ENCODE peak calls at places on chromosome 21, in eight cellular contexts. One of them, this sample, is unnamed.

GRCh38 chr21:37505963-37506362 is 139.4 kb downstream of the DYRK1A start:
- DNase-seq in aorta: no peak
- DNase-seq in progenitor cell of endocrine pancreas: no peak
- DNase-seq in glutamatergic neuron: no peak
- DNase-seq in cerebellar cortex: no peak
- DNase-seq in CD8-positive, alpha-beta T cell: no peak
- DNase-seq in NCI-H1105: no peak
- DNase-seq in RWPE1: no peak
- DNase-seq in this sample: no peak

GRCh38 chr21:14120091-14120734 is 90.5 kb downstream of the LIPI start:
- DNase-seq in glutamatergic neuron: peak; percentile 88
- DNase-seq in aorta: no peak
- DNase-seq in progenitor cell of endocrine pancreas: no peak
- DNase-seq in RWPE1: peak; percentile 6
- DNase-seq in CD8-positive, alpha-beta T cell: peak; percentile 18
- DNase-seq in NCI-H1105: peak; percentile 51
- DNase-seq in cerebellar cortex: peak; percentile 42
- DNase-seq in this sample: no peak

GRCh38 chr21:23890652-23891051 is 1716.6 kb downstream of the MRPL39 start:
- DNase-seq in CD8-positive, alpha-beta T cell: no peak
- DNase-seq in NCI-H1105: no peak
- DNase-seq in glutamatergic neuron: no peak
- DNase-seq in progenitor cell of endocrine pancreas: no peak
- DNase-seq in aorta: no peak
- DNase-seq in cerebellar cortex: no peak
- DNase-seq in RWPE1: no peak
- DNase-seq in this sample: no peak

GRCh38 chr21:15140321-15141019 is 75.7 kb upstream of the NRIP1 start:
- DNase-seq in glutamatergic neuron: no peak
- DNase-seq in RWPE1: no peak
- DNase-seq in NCI-H1105: no peak
- DNase-seq in aorta: no peak
- DNase-seq in progenitor cell of endocrine pancreas: peak; percentile 55
- DNase-seq in cerebellar cortex: no peak
- DNase-seq in CD8-positive, alpha-beta T cell: no peak
- DNase-seq in this sample: no peak

GRCh38 chr21:41283211-41283818 is 33.3 kb upstream of the FAM3B start:
- DNase-seq in aorta: no peak
- DNase-seq in cerebellar cortex: peak; percentile 61
- DNase-seq in NCI-H1105: peak; percentile 65
- DNase-seq in CD8-positive, alpha-beta T cell: peak; percentile 55
- DNase-seq in RWPE1: peak; percentile 80
- DNase-seq in progenitor cell of endocrine pancreas: peak; percentile 31
- DNase-seq in glutamatergic neuron: no peak
- DNase-seq in this sample: peak; percentile 69

GRCh38 chr21:37435120-37435519 is 68.5 kb downstream of the DYRK1A start:
- DNase-seq in progenitor cell of endocrine pancreas: no peak
- DNase-seq in RWPE1: peak; percentile 49
- DNase-seq in glutamatergic neuron: peak; percentile 51
- DNase-seq in cerebellar cortex: peak; percentile 99
- DNase-seq in CD8-positive, alpha-beta T cell: peak; percentile 46
- DNase-seq in aorta: no peak
- DNase-seq in NCI-H1105: peak; percentile 30
- DNase-seq in this sample: peak; percentile 31

GRCh38 chr21:17371470-17371869 is 141.4 kb upstream of the CXADR start:
- DNase-seq in CD8-positive, alpha-beta T cell: no peak
- DNase-seq in cerebellar cortex: no peak
- DNase-seq in progenitor cell of endocrine pancreas: no peak
- DNase-seq in aorta: no peak
- DNase-seq in glutamatergic neuron: no peak
- DNase-seq in RWPE1: no peak
- DNase-seq in NCI-H1105: no peak
- DNase-seq in this sample: peak; percentile 80

GRCh38 chr21:38234395-38235142 is 22.2 kb upstream of the KCNJ15 start:
- DNase-seq in cerebellar cortex: no peak
- DNase-seq in glutamatergic neuron: no peak
- DNase-seq in RWPE1: peak; percentile 77
- DNase-seq in progenitor cell of endocrine pancreas: no peak
- DNase-seq in CD8-positive, alpha-beta T cell: no peak
- DNase-seq in NCI-H1105: no peak
- DNase-seq in aorta: no peak
- DNase-seq in this sample: peak; percentile 92

GRCh38 chr21:28419811-28420210 is 572.9 kb downstream of the LTN1 start:
- DNase-seq in glutamatergic neuron: no peak
- DNase-seq in cerebellar cortex: no peak
- DNase-seq in aorta: no peak
- DNase-seq in RWPE1: no peak
- DNase-seq in progenitor cell of endocrine pancreas: no peak
- DNase-seq in CD8-positive, alpha-beta T cell: no peak
- DNase-seq in NCI-H1105: no peak
- DNase-seq in this sample: no peak

GRCh38 chr21:25569711-25570110 is 37.6 kb downstream of the MRPL39 start:
- DNase-seq in RWPE1: no peak
- DNase-seq in NCI-H1105: no peak
- DNase-seq in CD8-positive, alpha-beta T cell: no peak
- DNase-seq in cerebellar cortex: no peak
- DNase-seq in progenitor cell of endocrine pancreas: no peak
- DNase-seq in glutamatergic neuron: no peak
- DNase-seq in aorta: no peak
- DNase-seq in this sample: no peak

GRCh38 chr21:26833011-26833410 is 12.2 kb downstream of the ADAMTS1 start:
- DNase-seq in CD8-positive, alpha-beta T cell: no peak
- DNase-seq in glutamatergic neuron: no peak
- DNase-seq in cerebellar cortex: no peak
- DNase-seq in aorta: no peak
- DNase-seq in progenitor cell of endocrine pancreas: no peak
- DNase-seq in RWPE1: no peak
- DNase-seq in NCI-H1105: no peak
- DNase-seq in this sample: no peak

GRCh38 chr21:45592208-45592619 is 50.0 kb upstream of the SLC19A1 start:
- DNase-seq in cerebellar cortex: peak; percentile 58
- DNase-seq in CD8-positive, alpha-beta T cell: peak; percentile 72
- DNase-seq in NCI-H1105: no peak
- DNase-seq in RWPE1: no peak
- DNase-seq in glutamatergic neuron: no peak
- DNase-seq in progenitor cell of endocrine pancreas: no peak
- DNase-seq in aorta: peak; percentile 34
- DNase-seq in this sample: no peak

GRCh38 chr21:39377444-39378050 is 28.7 kb upstream of the HMGN1 start:
- DNase-seq in NCI-H1105: no peak
- DNase-seq in RWPE1: no peak
- DNase-seq in CD8-positive, alpha-beta T cell: no peak
- DNase-seq in progenitor cell of endocrine pancreas: no peak
- DNase-seq in aorta: no peak
- DNase-seq in glutamatergic neuron: no peak
- DNase-seq in cerebellar cortex: no peak
- DNase-seq in this sample: peak; percentile 78

GRCh38 chr21:27532081-27532480 is 565.2 kb upstream of the ADAMTS5 start:
- DNase-seq in progenitor cell of endocrine pancreas: no peak
- DNase-seq in cerebellar cortex: no peak
- DNase-seq in CD8-positive, alpha-beta T cell: no peak
- DNase-seq in NCI-H1105: no peak
- DNase-seq in glutamatergic neuron: no peak
- DNase-seq in aorta: no peak
- DNase-seq in RWPE1: no peak
- DNase-seq in this sample: no peak

GRCh38 chr21:25788677-25789076 is 53.9 kb downstream of the GABPA start:
- DNase-seq in cerebellar cortex: no peak
- DNase-seq in aorta: no peak
- DNase-seq in RWPE1: no peak
- DNase-seq in progenitor cell of endocrine pancreas: no peak
- DNase-seq in glutamatergic neuron: no peak
- DNase-seq in CD8-positive, alpha-beta T cell: no peak
- DNase-seq in NCI-H1105: no peak
- DNase-seq in this sample: no peak